ENCODE peak calls at places on chromosomes 16 and 17, in seven cellular contexts. M, X, O, W, R, N and J are unnamed samples.

GRCh38 chr16:53780051-53780450 is 76.1 kb downstream of the FTO start:
- DNase-seq in N (no peak), R (no peak), M (no peak), X (no peak), O (no peak), W (no peak), J (no peak)

GRCh38 chr16:55204094-55204493 is 119.9 kb upstream of the IRX6 start:
- DNase-seq in O (no peak), R (no peak), X (no peak), M (no peak), N (no peak), W (no peak), J (no peak)

GRCh38 chr16:79212114-79212791 is 388.3 kb downstream of the MAF start:
- DNase-seq in N (no peak), X (no peak), M (no peak), W (peak), O (no peak), R (no peak), J (no peak)

GRCh38 chr16:10584956-10585561 is 4.7 kb upstream of the EMP2 start:
- DNase-seq in R (no peak), W (no peak), M (no peak), O (no peak), N (no peak), X (no peak), J (no peak)

GRCh38 chr17:50440172-50440837 is 14.3 kb downstream of the ACSF2 start:
- DNase-seq in W (no peak), N (no peak), O (no peak), X (no peak), M (no peak), R (no peak), J (no peak)

GRCh38 chr16:20726661-20727060 is 15.0 kb downstream of the THUMPD1 start:
- DNase-seq in N (no peak), X (no peak), O (no peak), R (no peak), M (no peak), W (no peak), J (no peak)

GRCh38 chr17:47699536-47699840 is 5.5 kb downstream of the TBKBP1 start:
- DNase-seq in N (no peak), O (no peak), M (no peak), X (no peak), R (no peak), W (no peak), J (no peak)

GRCh38 chr17:20103454-20104448 is 94.6 kb downstream of the SPECC1 start:
- DNase-seq in N (no peak), R (no peak), X (no peak), O (no peak), M (no peak), W (no peak), J (no peak)

GRCh38 chr17:45740553-45741330 is 43.4 kb upstream of the CRHR1 start:
- DNase-seq in X (no peak), R (peak), O (peak), M (no peak), N (no peak), W (peak), J (no peak)

GRCh38 chr16:85037721-85038120 is 10.1 kb downstream of the KIAA0513 start:
- DNase-seq in O (no peak), R (no peak), M (no peak), W (no peak), N (no peak), X (no peak), J (no peak)

GRCh38 chr17:45371414-45372324 is 54.8 kb upstream of the MAP3K14 start:
- DNase-seq in M (no peak), X (no peak), N (no peak), O (peak), R (peak), W (no peak), J (peak)

GRCh38 chr17:265726-266125 is 84.3 kb upstream of the DOC2B start:
- DNase-seq in W (no peak), R (peak), X (no peak), O (no peak), M (peak), N (no peak), J (peak)

GRCh38 chr16:79100456-79100855 is 500.1 kb downstream of the MAF start:
- DNase-seq in X (no peak), M (no peak), N (no peak), W (no peak), R (no peak), O (no peak), J (no peak)

GRCh38 chr16:35492225-35492624 is 2032.8 kb downstream of the TP53TG3F start:
- DNase-seq in R (no peak), N (no peak), O (no peak), X (no peak), M (no peak), W (no peak), J (no peak)

GRCh38 chr17:18084256-18084655 is 3.5 kb upstream of the DRG2 start:
- DNase-seq in N (no peak), R (no peak), O (no peak), X (no peak), M (no peak), W (no peak), J (no peak)

GRCh38 chr17:73772107-73772705 is 128.0 kb upstream of the SDK2 start:
- DNase-seq in R (no peak), W (no peak), X (no peak), M (no peak), O (no peak), N (no peak), J (no peak)

GRCh38 chr16:22692034-22692433 is 121.9 kb upstream of the HS3ST2 start:
- DNase-seq in M (no peak), N (no peak), R (no peak), W (no peak), O (no peak), X (no peak), J (no peak)

GRCh38 chr16:50858877-50859627 is 117.2 kb downstream of the CYLD start:
- DNase-seq in R (no peak), O (no peak), N (no peak), M (peak), W (no peak), X (no peak), J (no peak)

GRCh38 chr16:9791566-9791965 is 390.7 kb downstream of the GRIN2A start:
- DNase-seq in M (no peak), W (peak), R (no peak), O (no peak), X (no peak), N (no peak), J (no peak)

GRCh38 chr16:73154063-73154870 is 106.3 kb upstream of the ZFHX3 start:
- DNase-seq in N (no peak), R (peak), M (no peak), O (no peak), W (peak), X (no peak), J (no peak)

GRCh38 chr16:1364510-1364909 is 12.8 kb downstream of the GNPTG start:
- DNase-seq in W (no peak), X (no peak), N (no peak), M (no peak), R (no peak), O (no peak), J (no peak)

GRCh38 chr17:69141802-69142472 is at the start of gene ABCA6:
- DNase-seq in W (no peak), X (no peak), N (no peak), R (no peak), M (no peak), O (no peak), J (no peak)

GRCh38 chr17:35988164-35988563 is 1.6 kb upstream of the CCL14 start:
- DNase-seq in X (no peak), O (no peak), N (no peak), R (no peak), M (no peak), W (no peak), J (no peak)

GRCh38 chr17:37796081-37796480 is 51.2 kb upstream of the HNF1B start:
- DNase-seq in W (no peak), R (no peak), N (no peak), M (no peak), X (no peak), O (no peak), J (no peak)

GRCh38 chr16:88049561-88050545 is 98.6 kb downstream of the BANP start:
- DNase-seq in R (peak), O (no peak), N (no peak), M (no peak), W (no peak), X (no peak), J (peak)

GRCh38 chr16:84371553-84371865 is 3.2 kb downstream of the ATP2C2 start:
- DNase-seq in O (no peak), N (no peak), R (no peak), X (no peak), M (no peak), W (no peak), J (no peak)

GRCh38 chr17:72631568-72631967 is 460.9 kb downstream of the SLC39A11 start:
- DNase-seq in R (no peak), M (no peak), N (no peak), W (no peak), O (no peak), X (no peak), J (no peak)

GRCh38 chr17:48551601-48552452 is 6.9 kb upstream of the HOXB2 start:
- DNase-seq in M (no peak), W (no peak), O (no peak), X (no peak), N (no peak), R (peak), J (no peak)